ENCODE peak calls at places on chromosome 7, in eight cellular contexts. N is mesothelial cell of epicardium; O is amniotic stem cell; P is effector memory CD8-positive, alpha-beta T cell; C is NCI-H2107; M is HT1080; G is mucosa of descending colon; L is NCI-H460. V is an unnamed sample.

GRCh38 chr7:128103498-128104108 is 72.4 kb upstream of the LRRC4 start:
- DNase-seq in N (no peak), O (no peak), P (peak; percentile 8), C (no peak), M (no peak), G (peak; percentile 48), L (no peak), V (no peak)

GRCh38 chr7:157493776-157494175 is 157.0 kb downstream of the DNAJB6 start:
- DNase-seq in N (peak; percentile 29), O (no peak), P (no peak), C (no peak), M (no peak), G (no peak), L (no peak), V (no peak)

GRCh38 chr7:2680792-2681490 is 7.1 kb upstream of the AMZ1 start:
- DNase-seq in N (peak; percentile 64), O (peak; percentile 20), P (peak; percentile 47), C (peak; percentile 53), M (peak; percentile 42), G (peak; percentile 85), L (peak; percentile 73), V (peak; percentile 25)

GRCh38 chr7:1301054-1301811 is 68.6 kb downstream of the UNCX start:
- DNase-seq in N (no peak), O (no peak), P (no peak), C (no peak), M (no peak), G (no peak), L (no peak), V (no peak)

GRCh38 chr7:14924398-14924797 is 21.8 kb upstream of the DGKB start:
- DNase-seq in N (no peak), O (no peak), P (no peak), C (no peak), M (peak; percentile 25), G (no peak), L (no peak), V (no peak)

GRCh38 chr7:50553973-50554372 is 11.2 kb downstream of the DDC start:
- DNase-seq in N (no peak), O (no peak), P (no peak), C (no peak), M (no peak), G (no peak), L (no peak), V (no peak)

GRCh38 chr7:129958643-129959479 is 6.1 kb upstream of the UBE2H start:
- DNase-seq in N (no peak), O (peak; percentile 55), P (no peak), C (no peak), M (peak; percentile 88), G (peak; percentile 56), L (peak; percentile 68), V (no peak)

GRCh38 chr7:106423111-106423510 is 138.3 kb upstream of the NAMPT start:
- DNase-seq in N (no peak), O (no peak), P (no peak), C (peak; percentile 8), M (no peak), G (no peak), L (no peak), V (no peak)

GRCh38 chr7:19663816-19664531 is 44.9 kb downstream of the POLR1F start:
- DNase-seq in N (no peak), O (no peak), P (no peak), C (no peak), M (no peak), G (no peak), L (peak; percentile 12), V (no peak)

V was measured in NCI-H187.